ENCODE peak calls at places on chromosomes 12 and 14, in nine cellular contexts. One of them, this sample, is unnamed.

GRCh38 chr12:55171445-55171844 is 45.2 kb downstream of the OR9K2 start:
- DNase-seq in AG09309: no peak
- DNase-seq in body of pancreas: no peak
- DNase-seq in IMR-90: no peak
- DNase-seq in AG10803: no peak
- DNase-seq in fibroblast of mammary gland: no peak
- DNase-seq in fibroblast of villous mesenchyme: no peak
- DNase-seq in GM12864: no peak
- DNase-seq in Panc1: no peak
- DNase-seq in this sample: no peak

GRCh38 chr12:101172316-101172715 is 37.7 kb downstream of the SLC5A8 start:
- DNase-seq in AG09309: peak; percentile 4
- DNase-seq in body of pancreas: no peak
- DNase-seq in IMR-90: peak; percentile 10
- DNase-seq in AG10803: peak; percentile 41
- DNase-seq in fibroblast of mammary gland: peak; percentile 43
- DNase-seq in fibroblast of villous mesenchyme: no peak
- DNase-seq in GM12864: no peak
- DNase-seq in Panc1: no peak
- DNase-seq in this sample: no peak

GRCh38 chr12:11580125-11580751 is 69.2 kb upstream of the ETV6 start:
- DNase-seq in AG09309: peak; percentile 91
- DNase-seq in body of pancreas: peak; percentile 12
- DNase-seq in IMR-90: peak; percentile 82
- DNase-seq in AG10803: peak; percentile 88
- DNase-seq in fibroblast of mammary gland: peak; percentile 74
- DNase-seq in fibroblast of villous mesenchyme: peak; percentile 74
- DNase-seq in GM12864: peak; percentile 63
- DNase-seq in Panc1: no peak
- DNase-seq in this sample: no peak

GRCh38 chr12:78183854-78184253 is 353.2 kb downstream of the NAV3 start:
- DNase-seq in AG09309: no peak
- DNase-seq in body of pancreas: no peak
- DNase-seq in IMR-90: peak; percentile 37
- DNase-seq in AG10803: no peak
- DNase-seq in fibroblast of mammary gland: no peak
- DNase-seq in fibroblast of villous mesenchyme: no peak
- DNase-seq in GM12864: no peak
- DNase-seq in Panc1: no peak
- DNase-seq in this sample: no peak

GRCh38 chr12:46382425-46382973 is 9.9 kb upstream of the SLC38A2 start:
- DNase-seq in AG09309: no peak
- DNase-seq in body of pancreas: peak; percentile 33
- DNase-seq in IMR-90: no peak
- DNase-seq in AG10803: no peak
- DNase-seq in fibroblast of mammary gland: no peak
- DNase-seq in fibroblast of villous mesenchyme: peak; percentile 53
- DNase-seq in GM12864: no peak
- DNase-seq in Panc1: no peak
- DNase-seq in this sample: no peak

GRCh38 chr14:23550131-23550826 is 1.3 kb downstream of the ZFHX2 start:
- DNase-seq in AG09309: no peak
- DNase-seq in body of pancreas: no peak
- DNase-seq in IMR-90: no peak
- DNase-seq in AG10803: no peak
- DNase-seq in fibroblast of mammary gland: no peak
- DNase-seq in fibroblast of villous mesenchyme: no peak
- DNase-seq in GM12864: no peak
- DNase-seq in Panc1: no peak
- DNase-seq in this sample: no peak

GRCh38 chr12:111445311-111446043 is 39.8 kb downstream of the SH2B3 start:
- DNase-seq in AG09309: no peak
- DNase-seq in body of pancreas: peak; percentile 40
- DNase-seq in IMR-90: no peak
- DNase-seq in AG10803: no peak
- DNase-seq in fibroblast of mammary gland: no peak
- DNase-seq in fibroblast of villous mesenchyme: no peak
- DNase-seq in GM12864: no peak
- DNase-seq in Panc1: no peak
- DNase-seq in this sample: no peak

GRCh38 chr14:94051115-94051514 is 25.0 kb downstream of the OTUB2 start:
- DNase-seq in AG09309: no peak
- DNase-seq in body of pancreas: no peak
- DNase-seq in IMR-90: peak; percentile 42
- DNase-seq in AG10803: peak; percentile 37
- DNase-seq in fibroblast of mammary gland: peak; percentile 65
- DNase-seq in fibroblast of villous mesenchyme: peak; percentile 36
- DNase-seq in GM12864: no peak
- DNase-seq in Panc1: no peak
- DNase-seq in this sample: no peak

GRCh38 chr14:75295061-75295461 is 16.4 kb downstream of the FOS start:
- DNase-seq in AG09309: no peak
- DNase-seq in body of pancreas: peak; percentile 77
- DNase-seq in IMR-90: peak; percentile 78
- DNase-seq in AG10803: peak; percentile 90
- DNase-seq in fibroblast of mammary gland: peak; percentile 83
- DNase-seq in fibroblast of villous mesenchyme: peak; percentile 85
- DNase-seq in GM12864: no peak
- DNase-seq in Panc1: no peak
- DNase-seq in this sample: no peak

GRCh38 chr14:52012635-52013034 is 23.3 kb downstream of the RTRAF start:
- DNase-seq in AG09309: no peak
- DNase-seq in body of pancreas: peak; percentile 61
- DNase-seq in IMR-90: no peak
- DNase-seq in AG10803: peak; percentile 51
- DNase-seq in fibroblast of mammary gland: peak; percentile 88
- DNase-seq in fibroblast of villous mesenchyme: peak; percentile 67
- DNase-seq in GM12864: no peak
- DNase-seq in Panc1: no peak
- DNase-seq in this sample: no peak

GRCh38 chr12:44507471-44507870 is 368.6 kb downstream of the NELL2 start:
- DNase-seq in AG09309: no peak
- DNase-seq in body of pancreas: no peak
- DNase-seq in IMR-90: no peak
- DNase-seq in AG10803: no peak
- DNase-seq in fibroblast of mammary gland: no peak
- DNase-seq in fibroblast of villous mesenchyme: no peak
- DNase-seq in GM12864: no peak
- DNase-seq in Panc1: no peak
- DNase-seq in this sample: no peak

GRCh38 chr14:102514987-102515733 is 5.6 kb upstream of the ANKRD9 start:
- DNase-seq in AG09309: no peak
- DNase-seq in body of pancreas: no peak
- DNase-seq in IMR-90: no peak
- DNase-seq in AG10803: no peak
- DNase-seq in fibroblast of mammary gland: no peak
- DNase-seq in fibroblast of villous mesenchyme: no peak
- DNase-seq in GM12864: no peak
- DNase-seq in Panc1: no peak
- DNase-seq in this sample: no peak

GRCh38 chr12:6451348-6452244 is at the start of gene TAPBPL:
- DNase-seq in AG09309: peak; percentile 44
- DNase-seq in body of pancreas: peak; percentile 83
- DNase-seq in IMR-90: peak; percentile 75
- DNase-seq in AG10803: peak; percentile 78
- DNase-seq in fibroblast of mammary gland: peak; percentile 75
- DNase-seq in fibroblast of villous mesenchyme: peak; percentile 86
- DNase-seq in GM12864: peak; percentile 86
- DNase-seq in Panc1: no peak
- DNase-seq in this sample: peak; percentile 83

GRCh38 chr12:56040151-56040550 is 1.6 kb upstream of the RPS26 start:
- DNase-seq in AG09309: no peak
- DNase-seq in body of pancreas: no peak
- DNase-seq in IMR-90: no peak
- DNase-seq in AG10803: no peak
- DNase-seq in fibroblast of mammary gland: no peak
- DNase-seq in fibroblast of villous mesenchyme: no peak
- DNase-seq in GM12864: no peak
- DNase-seq in Panc1: no peak
- DNase-seq in this sample: no peak

GRCh38 chr12:56522486-56523193 is 1.0 kb downstream of the RBMS2 start:
- DNase-seq in AG09309: no peak
- DNase-seq in body of pancreas: no peak
- DNase-seq in IMR-90: peak; percentile 13
- DNase-seq in AG10803: peak; percentile 55
- DNase-seq in fibroblast of mammary gland: no peak
- DNase-seq in fibroblast of villous mesenchyme: peak; percentile 16
- DNase-seq in GM12864: no peak
- DNase-seq in Panc1: no peak
- DNase-seq in this sample: no peak

GRCh38 chr12:12726543-12727093 is 9.4 kb downstream of the CDKN1B start:
- DNase-seq in AG09309: peak; percentile 64
- DNase-seq in body of pancreas: no peak
- DNase-seq in IMR-90: peak; percentile 93
- DNase-seq in AG10803: peak; percentile 77
- DNase-seq in fibroblast of mammary gland: peak; percentile 91
- DNase-seq in fibroblast of villous mesenchyme: peak; percentile 75
- DNase-seq in GM12864: no peak
- DNase-seq in Panc1: no peak
- DNase-seq in this sample: no peak

DNA sequence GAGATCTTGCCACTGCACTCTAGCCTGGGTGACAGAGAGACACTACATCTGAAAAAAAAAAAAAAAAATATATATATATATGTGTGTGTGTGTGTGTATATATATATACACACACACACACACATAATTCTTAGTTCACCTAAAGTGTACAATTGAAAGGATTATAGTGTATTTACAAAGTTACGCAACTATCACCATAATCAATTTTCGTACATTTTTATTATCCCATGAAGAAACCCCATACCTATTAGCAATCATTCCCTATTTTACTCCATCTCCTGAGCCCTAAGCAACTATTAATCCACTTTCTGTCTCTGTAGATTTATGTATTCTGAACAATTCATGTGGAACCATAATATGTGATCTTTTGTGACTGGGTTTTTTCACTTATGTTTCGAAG is 4.4 kb downstream of the SRP54 start:
- DNase-seq in AG09309: no peak
- DNase-seq in body of pancreas: no peak
- DNase-seq in IMR-90: no peak
- DNase-seq in AG10803: no peak
- DNase-seq in fibroblast of mammary gland: no peak
- DNase-seq in fibroblast of villous mesenchyme: no peak
- DNase-seq in GM12864: no peak
- DNase-seq in Panc1: no peak
- DNase-seq in this sample: no peak
- H3K4me3 ChIP-seq in AG09309: no peak overlapping the region
- H3K4me3 ChIP-seq in body of pancreas: no peak overlapping the region
- H3K4me3 ChIP-seq in IMR-90: no peak overlapping the region
- H3K4me3 ChIP-seq in AG10803: no peak overlapping the region
- H3K4me3 ChIP-seq in fibroblast of mammary gland: no peak overlapping the region
- H3K4me3 ChIP-seq in fibroblast of villous mesenchyme: no peak overlapping the region
- H3K4me3 ChIP-seq in GM12864: no peak overlapping the region
- H3K4me3 ChIP-seq in Panc1: no peak overlapping the region
- H3K4me3 ChIP-seq in this sample: no peak overlapping the region

GRCh38 chr12:40185303-40185693 is 39.5 kb upstream of the LRRK2 start:
- DNase-seq in AG09309: no peak
- DNase-seq in body of pancreas: no peak
- DNase-seq in IMR-90: no peak
- DNase-seq in AG10803: no peak
- DNase-seq in fibroblast of mammary gland: no peak
- DNase-seq in fibroblast of villous mesenchyme: no peak
- DNase-seq in GM12864: no peak
- DNase-seq in Panc1: no peak
- DNase-seq in this sample: no peak
- H3K4me3 ChIP-seq in AG09309: no peak overlapping the region
- H3K4me3 ChIP-seq in body of pancreas: no peak overlapping the region
- H3K4me3 ChIP-seq in IMR-90: no peak overlapping the region
- H3K4me3 ChIP-seq in AG10803: no peak overlapping the region
- H3K4me3 ChIP-seq in fibroblast of mammary gland: no peak overlapping the region
- H3K4me3 ChIP-seq in fibroblast of villous mesenchyme: no peak overlapping the region
- H3K4me3 ChIP-seq in GM12864: no peak overlapping the region
- H3K4me3 ChIP-seq in Panc1: no peak overlapping the region
- H3K4me3 ChIP-seq in this sample: no peak overlapping the region

DNA sequence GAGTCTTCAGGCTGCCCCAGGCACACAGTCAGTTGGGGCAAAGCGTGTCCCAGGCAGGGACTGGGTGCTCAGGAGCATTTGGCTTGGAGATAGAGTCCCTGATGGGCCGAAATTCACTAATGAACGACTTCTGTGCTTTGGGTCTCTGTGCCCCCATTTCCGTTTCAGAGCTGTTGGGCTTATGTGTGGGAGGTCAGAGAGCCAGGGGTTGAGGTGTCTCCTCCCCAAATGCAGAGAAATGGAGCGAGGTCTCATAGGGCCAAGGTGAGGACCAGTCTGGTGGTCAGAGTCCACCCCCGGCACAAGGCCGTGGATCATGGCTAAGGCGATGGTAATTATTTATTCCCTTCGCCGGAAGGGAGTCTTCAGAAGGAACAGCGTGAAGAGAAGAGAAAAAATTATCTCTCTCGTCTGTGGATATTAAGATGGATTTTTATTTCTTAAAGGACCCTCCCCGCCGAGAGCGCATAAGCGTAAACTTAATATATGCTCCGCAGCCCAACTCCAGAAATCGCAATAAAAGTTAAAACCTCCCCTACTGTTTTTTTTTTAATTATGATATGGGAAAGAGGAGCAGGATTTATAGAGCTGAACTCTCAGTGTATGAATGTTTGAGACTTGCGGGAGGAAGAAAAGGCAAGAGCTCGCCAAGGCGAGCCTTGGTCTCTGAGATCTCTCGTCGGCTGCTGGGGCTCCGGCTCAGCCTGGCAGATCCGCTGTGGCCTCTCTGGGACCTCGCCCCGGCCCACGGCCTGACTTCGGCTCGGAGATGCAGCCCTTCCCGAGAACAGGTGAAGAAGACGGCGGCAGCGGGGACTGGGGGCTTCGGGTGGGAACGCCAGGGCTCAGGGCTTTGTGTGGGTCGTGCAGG is 6.3 kb upstream of the HOXC9 start:
- DNase-seq in AG09309: no peak
- DNase-seq in body of pancreas: no peak
- DNase-seq in IMR-90: no peak
- DNase-seq in AG10803: no peak
- DNase-seq in fibroblast of mammary gland: no peak
- DNase-seq in fibroblast of villous mesenchyme: no peak
- DNase-seq in GM12864: no peak
- DNase-seq in Panc1: no peak
- DNase-seq in this sample: no peak
- H3K4me3 ChIP-seq in AG09309: no peak overlapping the region
- H3K4me3 ChIP-seq in body of pancreas: no peak overlapping the region
- H3K4me3 ChIP-seq in IMR-90: no peak overlapping the region
- H3K4me3 ChIP-seq in AG10803: peak overlapping the region; percentile 98
- H3K4me3 ChIP-seq in fibroblast of mammary gland: peak overlapping the region; percentile 49
- H3K4me3 ChIP-seq in fibroblast of villous mesenchyme: peak overlapping the region; percentile 60
- H3K4me3 ChIP-seq in GM12864: no peak overlapping the region
- H3K4me3 ChIP-seq in Panc1: peak overlapping the region; percentile 66
- H3K4me3 ChIP-seq in this sample: no peak overlapping the region

DNA sequence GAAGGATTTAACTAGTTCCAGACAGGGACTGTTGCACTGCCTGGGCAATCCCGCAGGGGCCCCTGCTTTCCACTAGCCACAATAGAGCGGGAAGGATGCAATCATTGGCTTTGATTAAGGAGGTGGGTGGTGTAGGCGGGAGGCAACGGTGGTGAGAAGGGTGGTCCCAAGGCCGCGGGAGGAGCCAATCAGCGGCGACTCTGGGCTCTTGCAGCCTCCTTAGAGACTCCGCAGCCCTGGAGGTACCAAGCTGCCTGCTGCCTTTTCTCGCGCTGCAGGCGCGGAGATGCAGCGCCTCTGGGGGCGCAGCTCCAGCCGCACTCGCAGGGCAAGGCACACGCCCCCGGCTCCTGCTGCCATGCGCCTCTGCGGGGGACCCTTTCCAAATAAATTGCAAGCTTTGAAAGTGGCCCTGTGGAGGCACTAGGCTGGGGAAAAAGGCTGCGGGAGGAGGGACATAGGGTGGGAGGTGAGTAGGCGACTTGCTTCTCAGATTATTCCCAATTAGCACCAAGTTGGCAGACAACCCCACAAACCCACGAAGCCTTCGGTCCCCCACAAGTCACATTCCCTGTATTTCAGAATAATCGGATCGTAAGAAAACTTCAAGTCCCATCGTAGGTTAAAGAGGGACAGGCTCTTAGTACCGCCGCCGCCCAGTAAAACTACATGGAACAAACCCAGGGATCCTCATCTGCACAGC is 860 bp upstream of the KCNA1 start:
- DNase-seq in AG09309: no peak
- DNase-seq in body of pancreas: no peak
- DNase-seq in IMR-90: no peak
- DNase-seq in AG10803: no peak
- DNase-seq in fibroblast of mammary gland: peak; percentile 44
- DNase-seq in fibroblast of villous mesenchyme: no peak
- DNase-seq in GM12864: no peak
- DNase-seq in Panc1: no peak
- DNase-seq in this sample: peak; percentile 54
- H3K4me3 ChIP-seq in AG09309: no peak overlapping the region
- H3K4me3 ChIP-seq in body of pancreas: no peak overlapping the region
- H3K4me3 ChIP-seq in IMR-90: no peak overlapping the region
- H3K4me3 ChIP-seq in AG10803: no peak overlapping the region
- H3K4me3 ChIP-seq in fibroblast of mammary gland: no peak overlapping the region
- H3K4me3 ChIP-seq in fibroblast of villous mesenchyme: no peak overlapping the region
- H3K4me3 ChIP-seq in GM12864: no peak overlapping the region
- H3K4me3 ChIP-seq in Panc1: no peak overlapping the region
- H3K4me3 ChIP-seq in this sample: no peak overlapping the region